ENCODE peak calls at places on chromosomes 7 and 10, in ten cellular contexts. One of them, this sample, is unnamed.

GRCh38 chr7:13846386-13846785 is 143.1 kb downstream of the ETV1 start:
- DNase-seq in stromal cell of bone marrow: no peak
- DNase-seq in NAMALWA: no peak
- DNase-seq in posterior cingulate gyrus: no peak
- DNase-seq in iPS-NIHi11: no peak
- DNase-seq in activated CD4-positive, alpha-beta memory T cell treated with anti-CD3 and anti-CD28 coated beads for 36 hours: no peak
- DNase-seq in cardiac fibroblast: peak
- DNase-seq in stimulated activated CD4-positive, alpha-beta T cell treated with anti-CD3 and anti-CD28 coated beads, TNF-alpha, amount 100 ng/mL, for 24 hours: no peak
- DNase-seq in NCI-H69: no peak
- DNase-seq in activated CD4-positive, alpha-beta T cell treated with anti-CD3 and anti-CD28 coated beads, Interleukin-2, amount 50 U/mL, for 1 hour: no peak
- DNase-seq in this sample: no peak

GRCh38 chr10:35643151-35643975 is 1.3 kb upstream of the FZD8 start:
- DNase-seq in cardiac fibroblast: peak
- DNase-seq in activated CD4-positive, alpha-beta T cell treated with anti-CD3 and anti-CD28 coated beads, Interleukin-2, amount 50 U/mL, for 1 hour: no peak
- DNase-seq in iPS-NIHi11: peak
- DNase-seq in NAMALWA: no peak
- DNase-seq in posterior cingulate gyrus: peak
- DNase-seq in activated CD4-positive, alpha-beta memory T cell treated with anti-CD3 and anti-CD28 coated beads for 36 hours: peak
- DNase-seq in stromal cell of bone marrow: peak
- DNase-seq in NCI-H69: peak
- DNase-seq in stimulated activated CD4-positive, alpha-beta T cell treated with anti-CD3 and anti-CD28 coated beads, TNF-alpha, amount 100 ng/mL, for 24 hours: no peak
- DNase-seq in this sample: peak

GRCh38 chr7:18408461-18408860 is 87.1 kb upstream of the HDAC9 start:
- DNase-seq in stimulated activated CD4-positive, alpha-beta T cell treated with anti-CD3 and anti-CD28 coated beads, TNF-alpha, amount 100 ng/mL, for 24 hours: no peak
- DNase-seq in stromal cell of bone marrow: peak
- DNase-seq in activated CD4-positive, alpha-beta memory T cell treated with anti-CD3 and anti-CD28 coated beads for 36 hours: no peak
- DNase-seq in iPS-NIHi11: peak
- DNase-seq in activated CD4-positive, alpha-beta T cell treated with anti-CD3 and anti-CD28 coated beads, Interleukin-2, amount 50 U/mL, for 1 hour: no peak
- DNase-seq in NAMALWA: no peak
- DNase-seq in cardiac fibroblast: peak
- DNase-seq in posterior cingulate gyrus: no peak
- DNase-seq in NCI-H69: no peak
- DNase-seq in this sample: no peak

GRCh38 chr10:76115131-76115470 is 683.7 kb downstream of the LRMDA start:
- DNase-seq in iPS-NIHi11: no peak
- DNase-seq in stromal cell of bone marrow: no peak
- DNase-seq in activated CD4-positive, alpha-beta memory T cell treated with anti-CD3 and anti-CD28 coated beads for 36 hours: no peak
- DNase-seq in activated CD4-positive, alpha-beta T cell treated with anti-CD3 and anti-CD28 coated beads, Interleukin-2, amount 50 U/mL, for 1 hour: no peak
- DNase-seq in stimulated activated CD4-positive, alpha-beta T cell treated with anti-CD3 and anti-CD28 coated beads, TNF-alpha, amount 100 ng/mL, for 24 hours: no peak
- DNase-seq in NCI-H69: no peak
- DNase-seq in posterior cingulate gyrus: no peak
- DNase-seq in NAMALWA: no peak
- DNase-seq in cardiac fibroblast: no peak
- DNase-seq in this sample: no peak

GRCh38 chr7:27641576-27642230 is 21.0 kb downstream of the HIBADH start:
- DNase-seq in NAMALWA: no peak
- DNase-seq in stimulated activated CD4-positive, alpha-beta T cell treated with anti-CD3 and anti-CD28 coated beads, TNF-alpha, amount 100 ng/mL, for 24 hours: no peak
- DNase-seq in posterior cingulate gyrus: no peak
- DNase-seq in NCI-H69: peak
- DNase-seq in cardiac fibroblast: peak
- DNase-seq in iPS-NIHi11: no peak
- DNase-seq in activated CD4-positive, alpha-beta memory T cell treated with anti-CD3 and anti-CD28 coated beads for 36 hours: no peak
- DNase-seq in stromal cell of bone marrow: no peak
- DNase-seq in activated CD4-positive, alpha-beta T cell treated with anti-CD3 and anti-CD28 coated beads, Interleukin-2, amount 50 U/mL, for 1 hour: no peak
- DNase-seq in this sample: no peak

GRCh38 chr7:110386914-110387313 is 704.0 kb upstream of the LRRN3 start:
- DNase-seq in iPS-NIHi11: peak
- DNase-seq in NCI-H69: no peak
- DNase-seq in stromal cell of bone marrow: no peak
- DNase-seq in cardiac fibroblast: peak
- DNase-seq in NAMALWA: no peak
- DNase-seq in activated CD4-positive, alpha-beta memory T cell treated with anti-CD3 and anti-CD28 coated beads for 36 hours: no peak
- DNase-seq in posterior cingulate gyrus: no peak
- DNase-seq in stimulated activated CD4-positive, alpha-beta T cell treated with anti-CD3 and anti-CD28 coated beads, TNF-alpha, amount 100 ng/mL, for 24 hours: no peak
- DNase-seq in activated CD4-positive, alpha-beta T cell treated with anti-CD3 and anti-CD28 coated beads, Interleukin-2, amount 50 U/mL, for 1 hour: no peak
- DNase-seq in this sample: no peak

GRCh38 chr7:143329471-143330170 is 13.7 kb downstream of the CLCN1 start:
- DNase-seq in posterior cingulate gyrus: no peak
- DNase-seq in NCI-H69: peak
- DNase-seq in activated CD4-positive, alpha-beta T cell treated with anti-CD3 and anti-CD28 coated beads, Interleukin-2, amount 50 U/mL, for 1 hour: no peak
- DNase-seq in activated CD4-positive, alpha-beta memory T cell treated with anti-CD3 and anti-CD28 coated beads for 36 hours: no peak
- DNase-seq in NAMALWA: no peak
- DNase-seq in cardiac fibroblast: no peak
- DNase-seq in iPS-NIHi11: no peak
- DNase-seq in stromal cell of bone marrow: no peak
- DNase-seq in stimulated activated CD4-positive, alpha-beta T cell treated with anti-CD3 and anti-CD28 coated beads, TNF-alpha, amount 100 ng/mL, for 24 hours: no peak
- DNase-seq in this sample: no peak

GRCh38 chr10:103528551-103528950 is 35.0 kb downstream of the NEURL1 start:
- DNase-seq in activated CD4-positive, alpha-beta memory T cell treated with anti-CD3 and anti-CD28 coated beads for 36 hours: no peak
- DNase-seq in NCI-H69: no peak
- DNase-seq in NAMALWA: no peak
- DNase-seq in iPS-NIHi11: no peak
- DNase-seq in stimulated activated CD4-positive, alpha-beta T cell treated with anti-CD3 and anti-CD28 coated beads, TNF-alpha, amount 100 ng/mL, for 24 hours: no peak
- DNase-seq in activated CD4-positive, alpha-beta T cell treated with anti-CD3 and anti-CD28 coated beads, Interleukin-2, amount 50 U/mL, for 1 hour: no peak
- DNase-seq in stromal cell of bone marrow: no peak
- DNase-seq in posterior cingulate gyrus: no peak
- DNase-seq in cardiac fibroblast: no peak
- DNase-seq in this sample: no peak

GRCh38 chr7:132049462-132050304 is 493.3 kb upstream of the PODXL start:
- DNase-seq in NCI-H69: peak
- DNase-seq in posterior cingulate gyrus: no peak
- DNase-seq in activated CD4-positive, alpha-beta T cell treated with anti-CD3 and anti-CD28 coated beads, Interleukin-2, amount 50 U/mL, for 1 hour: peak
- DNase-seq in cardiac fibroblast: peak
- DNase-seq in activated CD4-positive, alpha-beta memory T cell treated with anti-CD3 and anti-CD28 coated beads for 36 hours: peak
- DNase-seq in stimulated activated CD4-positive, alpha-beta T cell treated with anti-CD3 and anti-CD28 coated beads, TNF-alpha, amount 100 ng/mL, for 24 hours: no peak
- DNase-seq in NAMALWA: peak
- DNase-seq in stromal cell of bone marrow: no peak
- DNase-seq in iPS-NIHi11: peak
- DNase-seq in this sample: peak

GRCh38 chr10:43390791-43391190 is 18.2 kb downstream of the HNRNPF start:
- DNase-seq in posterior cingulate gyrus: peak
- DNase-seq in activated CD4-positive, alpha-beta memory T cell treated with anti-CD3 and anti-CD28 coated beads for 36 hours: peak
- DNase-seq in NAMALWA: no peak
- DNase-seq in iPS-NIHi11: no peak
- DNase-seq in cardiac fibroblast: peak
- DNase-seq in stimulated activated CD4-positive, alpha-beta T cell treated with anti-CD3 and anti-CD28 coated beads, TNF-alpha, amount 100 ng/mL, for 24 hours: no peak
- DNase-seq in activated CD4-positive, alpha-beta T cell treated with anti-CD3 and anti-CD28 coated beads, Interleukin-2, amount 50 U/mL, for 1 hour: peak
- DNase-seq in NCI-H69: peak
- DNase-seq in stromal cell of bone marrow: no peak
- DNase-seq in this sample: peak

GRCh38 chr7:134750083-134751062 is 29.1 kb upstream of the CALD1 start:
- DNase-seq in stimulated activated CD4-positive, alpha-beta T cell treated with anti-CD3 and anti-CD28 coated beads, TNF-alpha, amount 100 ng/mL, for 24 hours: peak
- DNase-seq in posterior cingulate gyrus: peak
- DNase-seq in NAMALWA: peak
- DNase-seq in activated CD4-positive, alpha-beta T cell treated with anti-CD3 and anti-CD28 coated beads, Interleukin-2, amount 50 U/mL, for 1 hour: peak
- DNase-seq in iPS-NIHi11: peak
- DNase-seq in activated CD4-positive, alpha-beta memory T cell treated with anti-CD3 and anti-CD28 coated beads for 36 hours: peak
- DNase-seq in cardiac fibroblast: peak
- DNase-seq in NCI-H69: peak
- DNase-seq in stromal cell of bone marrow: peak
- DNase-seq in this sample: peak

GRCh38 chr7:14583518-14583917 is 319.0 kb downstream of the DGKB start:
- DNase-seq in NCI-H69: peak
- DNase-seq in posterior cingulate gyrus: no peak
- DNase-seq in activated CD4-positive, alpha-beta T cell treated with anti-CD3 and anti-CD28 coated beads, Interleukin-2, amount 50 U/mL, for 1 hour: no peak
- DNase-seq in iPS-NIHi11: no peak
- DNase-seq in stimulated activated CD4-positive, alpha-beta T cell treated with anti-CD3 and anti-CD28 coated beads, TNF-alpha, amount 100 ng/mL, for 24 hours: no peak
- DNase-seq in activated CD4-positive, alpha-beta memory T cell treated with anti-CD3 and anti-CD28 coated beads for 36 hours: no peak
- DNase-seq in stromal cell of bone marrow: no peak
- DNase-seq in cardiac fibroblast: no peak
- DNase-seq in NAMALWA: no peak
- DNase-seq in this sample: no peak

GRCh38 chr7:29445736-29446135 is 117.9 kb upstream of the PRR15 start:
- DNase-seq in NCI-H69: peak
- DNase-seq in cardiac fibroblast: no peak
- DNase-seq in activated CD4-positive, alpha-beta memory T cell treated with anti-CD3 and anti-CD28 coated beads for 36 hours: no peak
- DNase-seq in iPS-NIHi11: no peak
- DNase-seq in posterior cingulate gyrus: no peak
- DNase-seq in NAMALWA: no peak
- DNase-seq in activated CD4-positive, alpha-beta T cell treated with anti-CD3 and anti-CD28 coated beads, Interleukin-2, amount 50 U/mL, for 1 hour: no peak
- DNase-seq in stromal cell of bone marrow: no peak
- DNase-seq in stimulated activated CD4-positive, alpha-beta T cell treated with anti-CD3 and anti-CD28 coated beads, TNF-alpha, amount 100 ng/mL, for 24 hours: no peak
- DNase-seq in this sample: no peak

GRCh38 chr10:121831777-121832176 is 96.1 kb downstream of the ATE1 start:
- DNase-seq in iPS-NIHi11: no peak
- DNase-seq in NCI-H69: peak
- DNase-seq in activated CD4-positive, alpha-beta memory T cell treated with anti-CD3 and anti-CD28 coated beads for 36 hours: no peak
- DNase-seq in NAMALWA: no peak
- DNase-seq in posterior cingulate gyrus: no peak
- DNase-seq in stimulated activated CD4-positive, alpha-beta T cell treated with anti-CD3 and anti-CD28 coated beads, TNF-alpha, amount 100 ng/mL, for 24 hours: no peak
- DNase-seq in activated CD4-positive, alpha-beta T cell treated with anti-CD3 and anti-CD28 coated beads, Interleukin-2, amount 50 U/mL, for 1 hour: no peak
- DNase-seq in stromal cell of bone marrow: no peak
- DNase-seq in cardiac fibroblast: no peak
- DNase-seq in this sample: no peak

GRCh38 chr10:30502266-30503058 is 68.5 kb downstream of the MAP3K8 start:
- DNase-seq in stimulated activated CD4-positive, alpha-beta T cell treated with anti-CD3 and anti-CD28 coated beads, TNF-alpha, amount 100 ng/mL, for 24 hours: no peak
- DNase-seq in iPS-NIHi11: peak
- DNase-seq in activated CD4-positive, alpha-beta T cell treated with anti-CD3 and anti-CD28 coated beads, Interleukin-2, amount 50 U/mL, for 1 hour: no peak
- DNase-seq in activated CD4-positive, alpha-beta memory T cell treated with anti-CD3 and anti-CD28 coated beads for 36 hours: peak
- DNase-seq in NCI-H69: no peak
- DNase-seq in posterior cingulate gyrus: no peak
- DNase-seq in stromal cell of bone marrow: no peak
- DNase-seq in cardiac fibroblast: no peak
- DNase-seq in NAMALWA: peak
- DNase-seq in this sample: no peak

GRCh38 chr10:11551915-11552602 is 59.4 kb downstream of the USP6NL start:
- DNase-seq in activated CD4-positive, alpha-beta T cell treated with anti-CD3 and anti-CD28 coated beads, Interleukin-2, amount 50 U/mL, for 1 hour: no peak
- DNase-seq in stromal cell of bone marrow: peak
- DNase-seq in NCI-H69: peak
- DNase-seq in NAMALWA: no peak
- DNase-seq in cardiac fibroblast: peak
- DNase-seq in iPS-NIHi11: no peak
- DNase-seq in activated CD4-positive, alpha-beta memory T cell treated with anti-CD3 and anti-CD28 coated beads for 36 hours: no peak
- DNase-seq in posterior cingulate gyrus: no peak
- DNase-seq in stimulated activated CD4-positive, alpha-beta T cell treated with anti-CD3 and anti-CD28 coated beads, TNF-alpha, amount 100 ng/mL, for 24 hours: no peak
- DNase-seq in this sample: no peak

GRCh38 chr7:91759205-91759863 is 121.2 kb downstream of the MTERF1 start:
- DNase-seq in stromal cell of bone marrow: peak
- DNase-seq in posterior cingulate gyrus: no peak
- DNase-seq in iPS-NIHi11: no peak
- DNase-seq in activated CD4-positive, alpha-beta T cell treated with anti-CD3 and anti-CD28 coated beads, Interleukin-2, amount 50 U/mL, for 1 hour: no peak
- DNase-seq in cardiac fibroblast: peak
- DNase-seq in stimulated activated CD4-positive, alpha-beta T cell treated with anti-CD3 and anti-CD28 coated beads, TNF-alpha, amount 100 ng/mL, for 24 hours: no peak
- DNase-seq in activated CD4-positive, alpha-beta memory T cell treated with anti-CD3 and anti-CD28 coated beads for 36 hours: no peak
- DNase-seq in NAMALWA: no peak
- DNase-seq in NCI-H69: peak
- DNase-seq in this sample: peak

GRCh38 chr10:97356918-97357317 is 22.4 kb upstream of the FRAT2 start:
- DNase-seq in stimulated activated CD4-positive, alpha-beta T cell treated with anti-CD3 and anti-CD28 coated beads, TNF-alpha, amount 100 ng/mL, for 24 hours: no peak
- DNase-seq in stromal cell of bone marrow: no peak
- DNase-seq in posterior cingulate gyrus: no peak
- DNase-seq in cardiac fibroblast: no peak
- DNase-seq in NAMALWA: no peak
- DNase-seq in activated CD4-positive, alpha-beta T cell treated with anti-CD3 and anti-CD28 coated beads, Interleukin-2, amount 50 U/mL, for 1 hour: no peak
- DNase-seq in iPS-NIHi11: no peak
- DNase-seq in NCI-H69: no peak
- DNase-seq in activated CD4-positive, alpha-beta memory T cell treated with anti-CD3 and anti-CD28 coated beads for 36 hours: no peak
- DNase-seq in this sample: no peak

GRCh38 chr7:19024261-19024660 is 93.2 kb downstream of the TWIST1 start:
- DNase-seq in activated CD4-positive, alpha-beta T cell treated with anti-CD3 and anti-CD28 coated beads, Interleukin-2, amount 50 U/mL, for 1 hour: no peak
- DNase-seq in iPS-NIHi11: no peak
- DNase-seq in NAMALWA: no peak
- DNase-seq in activated CD4-positive, alpha-beta memory T cell treated with anti-CD3 and anti-CD28 coated beads for 36 hours: no peak
- DNase-seq in NCI-H69: no peak
- DNase-seq in posterior cingulate gyrus: no peak
- DNase-seq in stimulated activated CD4-positive, alpha-beta T cell treated with anti-CD3 and anti-CD28 coated beads, TNF-alpha, amount 100 ng/mL, for 24 hours: no peak
- DNase-seq in stromal cell of bone marrow: peak
- DNase-seq in cardiac fibroblast: peak
- DNase-seq in this sample: no peak

GRCh38 chr7:121079425-121080169 is 91.1 kb downstream of the CPED1 start:
- DNase-seq in NAMALWA: no peak
- DNase-seq in stimulated activated CD4-positive, alpha-beta T cell treated with anti-CD3 and anti-CD28 coated beads, TNF-alpha, amount 100 ng/mL, for 24 hours: no peak
- DNase-seq in activated CD4-positive, alpha-beta T cell treated with anti-CD3 and anti-CD28 coated beads, Interleukin-2, amount 50 U/mL, for 1 hour: no peak
- DNase-seq in stromal cell of bone marrow: no peak
- DNase-seq in activated CD4-positive, alpha-beta memory T cell treated with anti-CD3 and anti-CD28 coated beads for 36 hours: no peak
- DNase-seq in cardiac fibroblast: peak
- DNase-seq in iPS-NIHi11: no peak
- DNase-seq in posterior cingulate gyrus: no peak
- DNase-seq in NCI-H69: peak
- DNase-seq in this sample: no peak

GRCh38 chr7:96747413-96747940 is 37.8 kb upstream of the SEM1 start:
- DNase-seq in activated CD4-positive, alpha-beta memory T cell treated with anti-CD3 and anti-CD28 coated beads for 36 hours: no peak
- DNase-seq in NCI-H69: no peak
- DNase-seq in activated CD4-positive, alpha-beta T cell treated with anti-CD3 and anti-CD28 coated beads, Interleukin-2, amount 50 U/mL, for 1 hour: no peak
- DNase-seq in stimulated activated CD4-positive, alpha-beta T cell treated with anti-CD3 and anti-CD28 coated beads, TNF-alpha, amount 100 ng/mL, for 24 hours: no peak
- DNase-seq in cardiac fibroblast: no peak
- DNase-seq in iPS-NIHi11: no peak
- DNase-seq in posterior cingulate gyrus: no peak
- DNase-seq in NAMALWA: no peak
- DNase-seq in stromal cell of bone marrow: no peak
- DNase-seq in this sample: no peak

GRCh38 chr7:152881893-152882292 is 122.3 kb downstream of the ACTR3B start:
- DNase-seq in cardiac fibroblast: no peak
- DNase-seq in stimulated activated CD4-positive, alpha-beta T cell treated with anti-CD3 and anti-CD28 coated beads, TNF-alpha, amount 100 ng/mL, for 24 hours: no peak
- DNase-seq in activated CD4-positive, alpha-beta T cell treated with anti-CD3 and anti-CD28 coated beads, Interleukin-2, amount 50 U/mL, for 1 hour: no peak
- DNase-seq in NAMALWA: no peak
- DNase-seq in posterior cingulate gyrus: no peak
- DNase-seq in iPS-NIHi11: no peak
- DNase-seq in NCI-H69: no peak
- DNase-seq in activated CD4-positive, alpha-beta memory T cell treated with anti-CD3 and anti-CD28 coated beads for 36 hours: no peak
- DNase-seq in stromal cell of bone marrow: no peak
- DNase-seq in this sample: no peak

GRCh38 chr7:113267885-113268284 is 149.5 kb upstream of the SMIM30 start:
- DNase-seq in activated CD4-positive, alpha-beta memory T cell treated with anti-CD3 and anti-CD28 coated beads for 36 hours: no peak
- DNase-seq in NAMALWA: no peak
- DNase-seq in NCI-H69: no peak
- DNase-seq in activated CD4-positive, alpha-beta T cell treated with anti-CD3 and anti-CD28 coated beads, Interleukin-2, amount 50 U/mL, for 1 hour: no peak
- DNase-seq in cardiac fibroblast: peak
- DNase-seq in posterior cingulate gyrus: no peak
- DNase-seq in stimulated activated CD4-positive, alpha-beta T cell treated with anti-CD3 and anti-CD28 coated beads, TNF-alpha, amount 100 ng/mL, for 24 hours: no peak
- DNase-seq in stromal cell of bone marrow: peak
- DNase-seq in iPS-NIHi11: no peak
- DNase-seq in this sample: no peak

GRCh38 chr10:52677087-52677486 is 95.5 kb downstream of the MBL2 start:
- DNase-seq in posterior cingulate gyrus: no peak
- DNase-seq in stimulated activated CD4-positive, alpha-beta T cell treated with anti-CD3 and anti-CD28 coated beads, TNF-alpha, amount 100 ng/mL, for 24 hours: no peak
- DNase-seq in cardiac fibroblast: peak
- DNase-seq in activated CD4-positive, alpha-beta memory T cell treated with anti-CD3 and anti-CD28 coated beads for 36 hours: no peak
- DNase-seq in NCI-H69: no peak
- DNase-seq in stromal cell of bone marrow: no peak
- DNase-seq in NAMALWA: no peak
- DNase-seq in activated CD4-positive, alpha-beta T cell treated with anti-CD3 and anti-CD28 coated beads, Interleukin-2, amount 50 U/mL, for 1 hour: no peak
- DNase-seq in iPS-NIHi11: no peak
- DNase-seq in this sample: no peak

GRCh38 chr10:52517017-52517416 is 202.9 kb downstream of the DKK1 start:
- DNase-seq in stimulated activated CD4-positive, alpha-beta T cell treated with anti-CD3 and anti-CD28 coated beads, TNF-alpha, amount 100 ng/mL, for 24 hours: no peak
- DNase-seq in activated CD4-positive, alpha-beta memory T cell treated with anti-CD3 and anti-CD28 coated beads for 36 hours: no peak
- DNase-seq in stromal cell of bone marrow: no peak
- DNase-seq in posterior cingulate gyrus: no peak
- DNase-seq in NCI-H69: peak
- DNase-seq in cardiac fibroblast: no peak
- DNase-seq in NAMALWA: no peak
- DNase-seq in activated CD4-positive, alpha-beta T cell treated with anti-CD3 and anti-CD28 coated beads, Interleukin-2, amount 50 U/mL, for 1 hour: no peak
- DNase-seq in iPS-NIHi11: peak
- DNase-seq in this sample: peak

GRCh38 chr7:33970566-33970965 is 65.2 kb downstream of the BMPER start:
- DNase-seq in stromal cell of bone marrow: no peak
- DNase-seq in posterior cingulate gyrus: no peak
- DNase-seq in NAMALWA: no peak
- DNase-seq in activated CD4-positive, alpha-beta memory T cell treated with anti-CD3 and anti-CD28 coated beads for 36 hours: no peak
- DNase-seq in iPS-NIHi11: no peak
- DNase-seq in cardiac fibroblast: no peak
- DNase-seq in activated CD4-positive, alpha-beta T cell treated with anti-CD3 and anti-CD28 coated beads, Interleukin-2, amount 50 U/mL, for 1 hour: no peak
- DNase-seq in stimulated activated CD4-positive, alpha-beta T cell treated with anti-CD3 and anti-CD28 coated beads, TNF-alpha, amount 100 ng/mL, for 24 hours: no peak
- DNase-seq in NCI-H69: no peak
- DNase-seq in this sample: no peak

GRCh38 chr10:85581357-85581756 is 785.2 kb downstream of the GRID1 start:
- DNase-seq in activated CD4-positive, alpha-beta memory T cell treated with anti-CD3 and anti-CD28 coated beads for 36 hours: no peak
- DNase-seq in cardiac fibroblast: no peak
- DNase-seq in stromal cell of bone marrow: no peak
- DNase-seq in iPS-NIHi11: no peak
- DNase-seq in posterior cingulate gyrus: no peak
- DNase-seq in activated CD4-positive, alpha-beta T cell treated with anti-CD3 and anti-CD28 coated beads, Interleukin-2, amount 50 U/mL, for 1 hour: no peak
- DNase-seq in stimulated activated CD4-positive, alpha-beta T cell treated with anti-CD3 and anti-CD28 coated beads, TNF-alpha, amount 100 ng/mL, for 24 hours: no peak
- DNase-seq in NCI-H69: no peak
- DNase-seq in NAMALWA: no peak
- DNase-seq in this sample: no peak

GRCh38 chr10:46052057-46052790 is 6.2 kb upstream of the MSMB start:
- DNase-seq in activated CD4-positive, alpha-beta memory T cell treated with anti-CD3 and anti-CD28 coated beads for 36 hours: no peak
- DNase-seq in NCI-H69: no peak
- DNase-seq in stimulated activated CD4-positive, alpha-beta T cell treated with anti-CD3 and anti-CD28 coated beads, TNF-alpha, amount 100 ng/mL, for 24 hours: no peak
- DNase-seq in NAMALWA: no peak
- DNase-seq in stromal cell of bone marrow: no peak
- DNase-seq in cardiac fibroblast: no peak
- DNase-seq in posterior cingulate gyrus: no peak
- DNase-seq in iPS-NIHi11: peak
- DNase-seq in activated CD4-positive, alpha-beta T cell treated with anti-CD3 and anti-CD28 coated beads, Interleukin-2, amount 50 U/mL, for 1 hour: no peak
- DNase-seq in this sample: no peak